ENCODE peak calls at places on chromosomes 5 and 9, in five cellular contexts. One of them, this sample, is unnamed.

GRCh38 chr9:89093201-89093600 is 85.4 kb downstream of the SHC3 start:
- DNase-seq in A549: no peak
- DNase-seq in A673: no peak
- DNase-seq in fibroblast of the aortic adventitia: peak; percentile 77
- DNase-seq in upper lobe of right lung: no peak
- DNase-seq in this sample: no peak

GRCh38 chr9:128845186-128845931 is 15.8 kb upstream of the SPOUT1 start:
- DNase-seq in A549: no peak
- DNase-seq in A673: no peak
- DNase-seq in upper lobe of right lung: no peak
- DNase-seq in fibroblast of the aortic adventitia: no peak
- DNase-seq in this sample: no peak

GRCh38 chr5:65811004-65811403 is 89.0 kb downstream of the NLN start:
- DNase-seq in upper lobe of right lung: no peak
- DNase-seq in A673: no peak
- DNase-seq in A549: peak; percentile 17
- DNase-seq in fibroblast of the aortic adventitia: peak; percentile 83
- DNase-seq in this sample: no peak

GRCh38 chr5:179293276-179293675 is 52.0 kb downstream of the ADAMTS2 start:
- DNase-seq in upper lobe of right lung: peak; percentile 46
- DNase-seq in A549: no peak
- DNase-seq in fibroblast of the aortic adventitia: no peak
- DNase-seq in A673: no peak
- DNase-seq in this sample: peak; percentile 23

GRCh38 chr9:35406183-35406959 is 83.5 kb upstream of the RUSC2 start:
- DNase-seq in fibroblast of the aortic adventitia: no peak
- DNase-seq in A673: no peak
- DNase-seq in upper lobe of right lung: peak; percentile 82
- DNase-seq in A549: no peak
- DNase-seq in this sample: no peak

GRCh38 chr5:179191506-179192184 is 131.5 kb downstream of the ZNF354C start:
- DNase-seq in upper lobe of right lung: no peak
- DNase-seq in fibroblast of the aortic adventitia: no peak
- DNase-seq in A549: no peak
- DNase-seq in A673: no peak
- DNase-seq in this sample: peak; percentile 64

GRCh38 chr5:89417990-89418820 is 535.2 kb upstream of the MEF2C start:
- DNase-seq in upper lobe of right lung: no peak
- DNase-seq in fibroblast of the aortic adventitia: no peak
- DNase-seq in A673: peak; percentile 49
- DNase-seq in A549: no peak
- DNase-seq in this sample: no peak

GRCh38 chr5:80620206-80620605 is 34.2 kb upstream of the MSH3 start:
- DNase-seq in A549: no peak
- DNase-seq in A673: no peak
- DNase-seq in upper lobe of right lung: no peak
- DNase-seq in fibroblast of the aortic adventitia: no peak
- DNase-seq in this sample: no peak

GRCh38 chr5:74261906-74262305 is 378.6 kb downstream of the ENC1 start:
- DNase-seq in A673: no peak
- DNase-seq in fibroblast of the aortic adventitia: peak; percentile 21
- DNase-seq in upper lobe of right lung: no peak
- DNase-seq in A549: no peak
- DNase-seq in this sample: no peak

GRCh38 chr5:4230531-4230904 is 634.9 kb downstream of the IRX1 start:
- DNase-seq in upper lobe of right lung: no peak
- DNase-seq in A673: no peak
- DNase-seq in fibroblast of the aortic adventitia: no peak
- DNase-seq in A549: no peak
- DNase-seq in this sample: no peak

GRCh38 chr5:18113724-18114123 is 479.5 kb downstream of the TAF11L14 start:
- DNase-seq in fibroblast of the aortic adventitia: peak; percentile 1
- DNase-seq in upper lobe of right lung: no peak
- DNase-seq in A549: peak; percentile 73
- DNase-seq in A673: peak; percentile 69
- DNase-seq in this sample: no peak

GRCh38 chr9:69122086-69122390 is 52.0 kb upstream of the TJP2 start:
- DNase-seq in A549: peak; percentile 20
- DNase-seq in upper lobe of right lung: peak; percentile 89
- DNase-seq in A673: peak; percentile 70
- DNase-seq in fibroblast of the aortic adventitia: peak; percentile 77
- DNase-seq in this sample: no peak

GRCh38 chr9:13806731-13807130 is 507.2 kb downstream of the NFIB start:
- DNase-seq in upper lobe of right lung: no peak
- DNase-seq in A549: no peak
- DNase-seq in fibroblast of the aortic adventitia: no peak
- DNase-seq in A673: no peak
- DNase-seq in this sample: no peak

GRCh38 chr5:103021310-103021709 is 98.6 kb downstream of the GIN1 start:
- DNase-seq in A549: no peak
- DNase-seq in upper lobe of right lung: no peak
- DNase-seq in A673: no peak
- DNase-seq in fibroblast of the aortic adventitia: no peak
- DNase-seq in this sample: no peak

GRCh38 chr5:120388016-120388781 is 75.9 kb upstream of the PRR16 start:
- DNase-seq in upper lobe of right lung: no peak
- DNase-seq in A673: peak; percentile 63
- DNase-seq in fibroblast of the aortic adventitia: peak; percentile 92
- DNase-seq in A549: no peak
- DNase-seq in this sample: no peak

GRCh38 chr5:10486511-10487344 is 45.0 kb downstream of the ROPN1L start:
- DNase-seq in A673: no peak
- DNase-seq in fibroblast of the aortic adventitia: no peak
- DNase-seq in upper lobe of right lung: no peak
- DNase-seq in A549: no peak
- DNase-seq in this sample: no peak

GRCh38 chr9:131492070-131492469 is 10.6 kb upstream of the POMT1 start:
- DNase-seq in A673: no peak
- DNase-seq in fibroblast of the aortic adventitia: no peak
- DNase-seq in A549: no peak
- DNase-seq in upper lobe of right lung: no peak
- DNase-seq in this sample: no peak

GRCh38 chr5:150656191-150657132 is 4.6 kb upstream of the MYOZ3 start:
- DNase-seq in fibroblast of the aortic adventitia: peak; percentile 54
- DNase-seq in A549: peak; percentile 60
- DNase-seq in upper lobe of right lung: peak; percentile 87
- DNase-seq in A673: peak; percentile 83
- DNase-seq in this sample: no peak

GRCh38 chr5:79800979-79801827 is 111.6 kb downstream of the CMYA5 start:
- DNase-seq in upper lobe of right lung: no peak
- DNase-seq in A549: peak; percentile 6
- DNase-seq in fibroblast of the aortic adventitia: peak; percentile 26
- DNase-seq in A673: no peak
- DNase-seq in this sample: no peak

GRCh38 chr9:87148391-87149237 is 201.3 kb upstream of the GAS1 start:
- DNase-seq in fibroblast of the aortic adventitia: peak; percentile 76
- DNase-seq in A673: peak; percentile 38
- DNase-seq in upper lobe of right lung: peak; percentile 84
- DNase-seq in A549: peak; percentile 19
- DNase-seq in this sample: no peak

GRCh38 chr5:5018560-5018935 is 121.6 kb upstream of the ADAMTS16 start:
- DNase-seq in upper lobe of right lung: no peak
- DNase-seq in A673: no peak
- DNase-seq in A549: no peak
- DNase-seq in fibroblast of the aortic adventitia: peak; percentile 48
- DNase-seq in this sample: no peak

GRCh38 chr5:52757991-52758390 is 29.7 kb upstream of the ITGA1 start:
- DNase-seq in upper lobe of right lung: no peak
- DNase-seq in A549: no peak
- DNase-seq in fibroblast of the aortic adventitia: no peak
- DNase-seq in A673: no peak
- DNase-seq in this sample: no peak

GRCh38 chr5:135851186-135851906 is 16.9 kb downstream of the SLC25A48 start:
- DNase-seq in A549: no peak
- DNase-seq in fibroblast of the aortic adventitia: no peak
- DNase-seq in A673: no peak
- DNase-seq in upper lobe of right lung: no peak
- DNase-seq in this sample: peak; percentile 42

GRCh38 chr5:96780626-96781025 is 27.1 kb downstream of the ERAP1 start:
- DNase-seq in A673: no peak
- DNase-seq in fibroblast of the aortic adventitia: no peak
- DNase-seq in A549: no peak
- DNase-seq in upper lobe of right lung: no peak
- DNase-seq in this sample: no peak

GRCh38 chr5:76813982-76814562 is 4.8 kb upstream of the F2RL1 start:
- DNase-seq in A549: peak; percentile 92
- DNase-seq in A673: peak; percentile 76
- DNase-seq in fibroblast of the aortic adventitia: peak; percentile 77
- DNase-seq in upper lobe of right lung: no peak
- DNase-seq in this sample: peak; percentile 82

GRCh38 chr5:126988021-126988569 is 42.3 kb downstream of the MARCHF3 start:
- DNase-seq in upper lobe of right lung: no peak
- DNase-seq in A673: no peak
- DNase-seq in A549: no peak
- DNase-seq in fibroblast of the aortic adventitia: no peak
- DNase-seq in this sample: no peak

GRCh38 chr5:58985311-58985710 is 402.4 kb downstream of the RAB3C start:
- DNase-seq in upper lobe of right lung: no peak
- DNase-seq in A673: no peak
- DNase-seq in fibroblast of the aortic adventitia: no peak
- DNase-seq in A549: no peak
- DNase-seq in this sample: no peak

GRCh38 chr5:134468921-134469400 is 56.5 kb upstream of the JADE2 start:
- DNase-seq in fibroblast of the aortic adventitia: no peak
- DNase-seq in A549: no peak
- DNase-seq in A673: no peak
- DNase-seq in upper lobe of right lung: no peak
- DNase-seq in this sample: peak; percentile 29

GRCh38 chr5:41748631-41749030 is 121.6 kb downstream of the OXCT1 start:
- DNase-seq in upper lobe of right lung: no peak
- DNase-seq in A549: no peak
- DNase-seq in fibroblast of the aortic adventitia: no peak
- DNase-seq in A673: no peak
- DNase-seq in this sample: no peak

GRCh38 chr9:113984639-113985380 is 93.3 kb downstream of the AMBP start:
- DNase-seq in fibroblast of the aortic adventitia: no peak
- DNase-seq in A673: no peak
- DNase-seq in A549: no peak
- DNase-seq in upper lobe of right lung: no peak
- DNase-seq in this sample: no peak

GRCh38 chr5:5623397-5623796 is 200.9 kb downstream of the ICE1 start:
- DNase-seq in A673: no peak
- DNase-seq in fibroblast of the aortic adventitia: no peak
- DNase-seq in A549: no peak
- DNase-seq in upper lobe of right lung: no peak
- DNase-seq in this sample: no peak

GRCh38 chr9:76519027-76519835 is 60.2 kb downstream of the GCNT1 start:
- DNase-seq in fibroblast of the aortic adventitia: no peak
- DNase-seq in A549: no peak
- DNase-seq in upper lobe of right lung: no peak
- DNase-seq in A673: no peak
- DNase-seq in this sample: no peak

GRCh38 chr9:132354645-132355355 is at the start of gene SETX:
- DNase-seq in A673: peak; percentile 98
- DNase-seq in upper lobe of right lung: peak; percentile 99
- DNase-seq in A549: peak; percentile 97
- DNase-seq in fibroblast of the aortic adventitia: peak; percentile 93
- DNase-seq in this sample: peak; percentile 95

GRCh38 chr5:103425686-103426454 is 136.7 kb downstream of the NUDT12 start:
- DNase-seq in upper lobe of right lung: no peak
- DNase-seq in A673: no peak
- DNase-seq in A549: no peak
- DNase-seq in fibroblast of the aortic adventitia: no peak
- DNase-seq in this sample: no peak

GRCh38 chr5:1983919-1984695 is 101.4 kb upstream of the IRX4 start:
- DNase-seq in fibroblast of the aortic adventitia: no peak
- DNase-seq in A549: no peak
- DNase-seq in A673: no peak
- DNase-seq in upper lobe of right lung: no peak
- DNase-seq in this sample: no peak

GRCh38 chr9:134625361-134626140 is 16.1 kb upstream of the COL5A1 start:
- DNase-seq in A673: no peak
- DNase-seq in A549: no peak
- DNase-seq in upper lobe of right lung: peak; percentile 40
- DNase-seq in fibroblast of the aortic adventitia: peak; percentile 51
- DNase-seq in this sample: peak; percentile 42

GRCh38 chr9:134624119-134624826 is 17.3 kb upstream of the COL5A1 start:
- DNase-seq in upper lobe of right lung: peak; percentile 51
- DNase-seq in fibroblast of the aortic adventitia: peak; percentile 25
- DNase-seq in A549: no peak
- DNase-seq in A673: no peak
- DNase-seq in this sample: peak; percentile 41

GRCh38 chr9:134623408-134624066 is 18.1 kb upstream of the COL5A1 start:
- DNase-seq in A673: no peak
- DNase-seq in A549: no peak
- DNase-seq in fibroblast of the aortic adventitia: no peak
- DNase-seq in upper lobe of right lung: peak; percentile 57
- DNase-seq in this sample: peak; percentile 52

GRCh38 chr9:134626141-134626423 is 15.5 kb upstream of the COL5A1 start:
- DNase-seq in fibroblast of the aortic adventitia: no peak
- DNase-seq in A673: no peak
- DNase-seq in upper lobe of right lung: no peak
- DNase-seq in A549: no peak
- DNase-seq in this sample: no peak

GRCh38 chr9:134624827-134625181 is 16.8 kb upstream of the COL5A1 start:
- DNase-seq in fibroblast of the aortic adventitia: peak; percentile 86
- DNase-seq in A549: peak; percentile 71
- DNase-seq in upper lobe of right lung: peak; percentile 50
- DNase-seq in A673: no peak
- DNase-seq in this sample: peak; percentile 90
- H3K4me3 ChIP-seq in fibroblast of the aortic adventitia: no peak overlapping the region
- H3K4me3 ChIP-seq in A549: no peak overlapping the region
- H3K4me3 ChIP-seq in upper lobe of right lung: no peak overlapping the region
- H3K4me3 ChIP-seq in A673: no peak overlapping the region
- H3K4me3 ChIP-seq in this sample: no peak overlapping the region

GRCh38 chr5:172150514-172151425 is 37.3 kb downstream of the STK10 start:
- DNase-seq in fibroblast of the aortic adventitia: no peak
- DNase-seq in A673: no peak
- DNase-seq in upper lobe of right lung: peak; percentile 83
- DNase-seq in A549: no peak
- DNase-seq in this sample: peak; percentile 52
- H3K4me3 ChIP-seq in fibroblast of the aortic adventitia: no peak overlapping the region
- H3K4me3 ChIP-seq in A673: no peak overlapping the region
- H3K4me3 ChIP-seq in upper lobe of right lung: no peak overlapping the region
- H3K4me3 ChIP-seq in A549: no peak overlapping the region
- H3K4me3 ChIP-seq in this sample: no peak overlapping the region

DNA sequence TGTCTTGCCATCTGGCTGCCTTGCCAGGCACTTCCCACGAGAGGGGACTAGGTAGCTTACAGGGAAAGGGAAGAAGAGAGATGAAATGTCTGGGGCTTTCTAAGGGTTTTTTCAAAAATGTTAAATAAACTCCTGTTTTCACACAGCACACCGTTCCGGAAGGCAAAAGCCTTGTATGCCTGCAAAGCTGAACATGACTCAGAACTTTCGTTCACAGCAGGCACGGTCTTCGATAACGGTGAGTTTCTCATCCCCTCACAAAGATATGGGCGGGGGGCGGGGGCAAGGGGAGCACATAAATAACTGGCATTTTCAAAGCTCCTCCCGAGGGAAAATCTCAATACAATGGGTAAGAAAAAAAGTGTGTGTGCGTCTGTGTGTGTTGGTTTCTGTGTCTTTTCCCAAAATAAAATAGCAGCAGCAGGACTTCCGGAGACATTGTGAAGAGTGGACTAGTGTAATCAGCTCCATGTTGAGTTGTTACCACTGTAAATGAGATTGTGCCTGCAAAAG is 189.6 kb downstream of the NR3C1 start:
- DNase-seq in A673: peak; percentile 88
- DNase-seq in upper lobe of right lung: no peak
- DNase-seq in fibroblast of the aortic adventitia: no peak
- DNase-seq in A549: no peak
- DNase-seq in this sample: no peak
- H3K4me3 ChIP-seq in A673: no peak overlapping the region
- H3K4me3 ChIP-seq in upper lobe of right lung: no peak overlapping the region
- H3K4me3 ChIP-seq in fibroblast of the aortic adventitia: no peak overlapping the region
- H3K4me3 ChIP-seq in A549: no peak overlapping the region
- H3K4me3 ChIP-seq in this sample: no peak overlapping the region

GRCh38 chr9:96680812-96681499 is 25.8 kb upstream of the PRXL2C start:
- DNase-seq in A673: no peak
- DNase-seq in fibroblast of the aortic adventitia: no peak
- DNase-seq in upper lobe of right lung: no peak
- DNase-seq in A549: no peak
- DNase-seq in this sample: no peak
- H3K4me3 ChIP-seq in A673: no peak overlapping the region
- H3K4me3 ChIP-seq in fibroblast of the aortic adventitia: no peak overlapping the region
- H3K4me3 ChIP-seq in upper lobe of right lung: no peak overlapping the region
- H3K4me3 ChIP-seq in A549: no peak overlapping the region
- H3K4me3 ChIP-seq in this sample: no peak overlapping the region